ENCODE peak calls at places on chromosome 14, in nine cellular contexts. T is choroid plexus epithelial cell; L is activated T-helper 1 cell treated with anti-CD3 and anti-CD28 coated beads, Interleukin-2, amount 50 U/mL, for 16 hours; I is activated T-cell treated with anti-CD3 and anti-CD28 coated beads, Interleukin-2, amount 50 U/mL, for 72 hours; V is Right ventricle myocardium superior; W is COR-L47; Y is brain microvascular endothelial cell; X is iris pigment epithelial cell; J is WTC11. A is an unnamed sample.

GRCh38 chr14:51604078-51604477 is 47.6 kb upstream of the FRMD6 start:
- DNase-seq in L (no peak), I (no peak), T (peak; percentile 92), W (no peak), X (peak; percentile 91), J (no peak), Y (peak; percentile 91), V (no peak), A (peak; percentile 46)

GRCh38 chr14:53217283-53217994 is 64.3 kb upstream of the DDHD1 start:
- DNase-seq in X (peak; percentile 59), L (peak; percentile 40), V (peak; percentile 85), W (peak; percentile 20), Y (peak; percentile 45), J (peak; percentile 93), T (peak; percentile 58), I (peak; percentile 88), A (peak; percentile 63)

GRCh38 chr14:74875204-74875603 is 741 bp downstream of the PROX2 start:
- DNase-seq in I (no peak), T (no peak), X (no peak), V (no peak), J (no peak), W (no peak), Y (no peak), L (no peak), A (no peak)

GRCh38 chr14:25406818-25407217 is 356.9 kb upstream of the STXBP6 start:
- DNase-seq in V (no peak), Y (peak; percentile 1), I (peak; percentile 1), J (peak; percentile 59), X (peak; percentile 19), T (peak; percentile 29), W (peak; percentile 61), L (no peak), A (no peak)

GRCh38 chr14:74686324-74686723 is 26.6 kb downstream of the AREL1 start:
- DNase-seq in L (no peak), X (no peak), I (no peak), T (no peak), J (no peak), V (no peak), W (no peak), Y (no peak), A (no peak)

GRCh38 chr14:65179918-65180724 is 77.8 kb upstream of the MAX start:
- DNase-seq in X (peak; percentile 89), L (no peak), J (no peak), V (peak; percentile 52), Y (peak; percentile 80), W (no peak), T (peak; percentile 87), I (peak; percentile 64), A (peak; percentile 96)

GRCh38 chr14:90666571-90666970 is 149.7 kb downstream of the TTC7B start:
- DNase-seq in J (no peak), V (no peak), T (no peak), I (no peak), L (no peak), Y (no peak), X (no peak), W (no peak), A (no peak)

GRCh38 chr14:91400696-91401095 is 16.9 kb downstream of the CCDC88C start:
- DNase-seq in V (no peak), I (no peak), X (peak; percentile 47), J (no peak), W (no peak), Y (no peak), L (no peak), T (peak; percentile 48), A (no peak)

GRCh38 chr14:27553820-27554219 is 956.0 kb upstream of the NOVA1 start:
- DNase-seq in L (no peak), Y (no peak), X (no peak), I (no peak), W (no peak), T (no peak), J (no peak), V (no peak), A (no peak)

GRCh38 chr14:50475460-50475859 is 56.9 kb downstream of the MAP4K5 start:
- DNase-seq in J (no peak), W (no peak), X (peak; percentile 69), Y (no peak), L (no peak), V (no peak), T (no peak), I (no peak), A (peak; percentile 77)

A was measured in M059J.